ENCODE peak calls at places on chromosome 1, in six cellular contexts. One of them, this sample, is unnamed.

GRCh38 chr1:199978408-199978940 is 49.0 kb upstream of the NR5A2 start:
- DNase-seq in dermis microvascular lymphatic vessel endothelial cell: peak
- DNase-seq in brain microvascular endothelial cell: no peak
- DNase-seq in PC-3: no peak
- DNase-seq in stimulated activated CD4-positive, alpha-beta T cell treated with anti-CD3 and anti-CD28 coated beads, TNF-alpha, amount 100 ng/mL, for 48 hours: no peak
- DNase-seq in HEK293T: no peak
- DNase-seq in this sample: no peak

GRCh38 chr1:117658676-117659075 is 52.8 kb downstream of the TENT5C start:
- DNase-seq in brain microvascular endothelial cell: no peak
- DNase-seq in stimulated activated CD4-positive, alpha-beta T cell treated with anti-CD3 and anti-CD28 coated beads, TNF-alpha, amount 100 ng/mL, for 48 hours: no peak
- DNase-seq in HEK293T: no peak
- DNase-seq in dermis microvascular lymphatic vessel endothelial cell: no peak
- DNase-seq in PC-3: no peak
- DNase-seq in this sample: peak

GRCh38 chr1:60222492-60223369 is 149.2 kb upstream of the C1orf87 start:
- DNase-seq in HEK293T: no peak
- DNase-seq in PC-3: no peak
- DNase-seq in dermis microvascular lymphatic vessel endothelial cell: no peak
- DNase-seq in stimulated activated CD4-positive, alpha-beta T cell treated with anti-CD3 and anti-CD28 coated beads, TNF-alpha, amount 100 ng/mL, for 48 hours: no peak
- DNase-seq in brain microvascular endothelial cell: no peak
- DNase-seq in this sample: no peak

GRCh38 chr1:30744060-30744756 is 13.4 kb downstream of the LAPTM5 start:
- DNase-seq in stimulated activated CD4-positive, alpha-beta T cell treated with anti-CD3 and anti-CD28 coated beads, TNF-alpha, amount 100 ng/mL, for 48 hours: no peak
- DNase-seq in brain microvascular endothelial cell: no peak
- DNase-seq in HEK293T: no peak
- DNase-seq in PC-3: no peak
- DNase-seq in dermis microvascular lymphatic vessel endothelial cell: no peak
- DNase-seq in this sample: no peak

GRCh38 chr1:31886866-31887265 is 51.3 kb downstream of the PTP4A2 start:
- DNase-seq in PC-3: no peak
- DNase-seq in HEK293T: no peak
- DNase-seq in stimulated activated CD4-positive, alpha-beta T cell treated with anti-CD3 and anti-CD28 coated beads, TNF-alpha, amount 100 ng/mL, for 48 hours: no peak
- DNase-seq in dermis microvascular lymphatic vessel endothelial cell: no peak
- DNase-seq in brain microvascular endothelial cell: no peak
- DNase-seq in this sample: no peak

GRCh38 chr1:113242481-113242880 is 147.8 kb upstream of the MAGI3 start:
- DNase-seq in stimulated activated CD4-positive, alpha-beta T cell treated with anti-CD3 and anti-CD28 coated beads, TNF-alpha, amount 100 ng/mL, for 48 hours: no peak
- DNase-seq in dermis microvascular lymphatic vessel endothelial cell: no peak
- DNase-seq in PC-3: peak
- DNase-seq in HEK293T: peak
- DNase-seq in brain microvascular endothelial cell: no peak
- DNase-seq in this sample: no peak

GRCh38 chr1:43779266-43779665 is 71.9 kb downstream of the ST3GAL3 start:
- DNase-seq in PC-3: no peak
- DNase-seq in stimulated activated CD4-positive, alpha-beta T cell treated with anti-CD3 and anti-CD28 coated beads, TNF-alpha, amount 100 ng/mL, for 48 hours: no peak
- DNase-seq in HEK293T: no peak
- DNase-seq in dermis microvascular lymphatic vessel endothelial cell: no peak
- DNase-seq in brain microvascular endothelial cell: no peak
- DNase-seq in this sample: no peak

GRCh38 chr1:94821636-94822305 is 1.6 kb downstream of the SLC44A3 start:
- DNase-seq in brain microvascular endothelial cell: no peak
- DNase-seq in dermis microvascular lymphatic vessel endothelial cell: no peak
- DNase-seq in stimulated activated CD4-positive, alpha-beta T cell treated with anti-CD3 and anti-CD28 coated beads, TNF-alpha, amount 100 ng/mL, for 48 hours: no peak
- DNase-seq in PC-3: peak
- DNase-seq in HEK293T: no peak
- DNase-seq in this sample: no peak

GRCh38 chr1:175192630-175193338 is at the start of gene KIAA0040:
- DNase-seq in PC-3: peak
- DNase-seq in brain microvascular endothelial cell: no peak
- DNase-seq in dermis microvascular lymphatic vessel endothelial cell: peak
- DNase-seq in stimulated activated CD4-positive, alpha-beta T cell treated with anti-CD3 and anti-CD28 coated beads, TNF-alpha, amount 100 ng/mL, for 48 hours: peak
- DNase-seq in HEK293T: peak
- DNase-seq in this sample: no peak

GRCh38 chr1:171251042-171251740 is 2.9 kb downstream of the FMO1 start:
- DNase-seq in dermis microvascular lymphatic vessel endothelial cell: peak
- DNase-seq in stimulated activated CD4-positive, alpha-beta T cell treated with anti-CD3 and anti-CD28 coated beads, TNF-alpha, amount 100 ng/mL, for 48 hours: peak
- DNase-seq in PC-3: peak
- DNase-seq in HEK293T: peak
- DNase-seq in brain microvascular endothelial cell: peak
- DNase-seq in this sample: no peak